ENCODE peak calls at places on chromosomes 3 and 15, in seven cellular contexts. B is NCI-H1930, G is omental fat pad, A is AG04449, R is HT-29, Z is NCI-H460, K is GM12878. S is an unnamed sample.

GRCh38 chr3:186909078-186909853 is 21.1 kb upstream of the ST6GAL1 start:
- DNase-seq in B (no peak), G (no peak), A (no peak), R (peak), Z (no peak), K (no peak), S (no peak)

GRCh38 chr3:61227799-61228198 is 23.5 kb downstream of the FHIT start:
- DNase-seq in B (no peak), G (no peak), A (no peak), R (no peak), Z (no peak), K (no peak), S (no peak)

GRCh38 chr15:80789836-80790235 is 10.7 kb downstream of the CEMIP start:
- DNase-seq in B (no peak), G (no peak), A (no peak), R (no peak), Z (no peak), K (no peak), S (no peak)

GRCh38 chr15:44535509-44536297 is 1.2 kb upstream of the EIF3J start:
- DNase-seq in B (peak), G (no peak), A (no peak), R (peak), Z (no peak), K (no peak), S (no peak)

GRCh38 chr15:80041497-80042253 is 17.8 kb upstream of the ZFAND6 start:
- DNase-seq in B (no peak), G (no peak), A (no peak), R (no peak), Z (no peak), K (no peak), S (no peak)

GRCh38 chr15:68405426-68406250 is 26.3 kb downstream of the ITGA11 start:
- DNase-seq in B (no peak), G (no peak), A (no peak), R (no peak), Z (no peak), K (no peak), S (no peak)

GRCh38 chr3:129822679-129823078 is 70.8 kb downstream of the TMCC1 start:
- DNase-seq in B (no peak), G (no peak), A (peak), R (no peak), Z (no peak), K (no peak), S (peak)

GRCh38 chr3:146131616-146132410 is 29.2 kb downstream of the PLOD2 start:
- DNase-seq in B (no peak), G (no peak), A (peak), R (no peak), Z (no peak), K (no peak), S (peak)

GRCh38 chr3:152719264-152719663 is 115.7 kb upstream of the P2RY1 start:
- DNase-seq in B (no peak), G (no peak), A (no peak), R (peak), Z (peak), K (no peak), S (no peak)

GRCh38 chr3:105883798-105884377 is 15.1 kb upstream of the CBLB start:
- DNase-seq in B (no peak), G (no peak), A (no peak), R (no peak), Z (no peak), K (no peak), S (no peak)

GRCh38 chr3:46926039-46926438 is 48.5 kb downstream of the PTH1R start:
- DNase-seq in B (no peak), G (no peak), A (no peak), R (no peak), Z (no peak), K (no peak), S (no peak)

GRCh38 chr15:73633991-73634495 is 854 bp upstream of the NPTN start:
- DNase-seq in B (no peak), G (no peak), A (peak), R (no peak), Z (peak), K (no peak), S (peak)

GRCh38 chr3:171860830-171861535 is 17.8 kb downstream of the TMEM212 start:
- DNase-seq in B (no peak), G (no peak), A (no peak), R (no peak), Z (no peak), K (no peak), S (peak)

GRCh38 chr3:43394071-43394501 is 107.7 kb downstream of the SNRK start:
- DNase-seq in B (no peak), G (no peak), A (no peak), R (no peak), Z (no peak), K (no peak), S (no peak)

GRCh38 chr15:68806220-68807105 is 14.2 kb downstream of the ANP32A start:
- DNase-seq in B (no peak), G (no peak), A (no peak), R (no peak), Z (no peak), K (no peak), S (no peak)

GRCh38 chr15:75065851-75066509 is 42.6 kb downstream of the PPCDC start:
- DNase-seq in B (no peak), G (no peak), A (no peak), R (no peak), Z (no peak), K (no peak), S (no peak)

GRCh38 chr3:152943645-152944044 is 108.7 kb downstream of the P2RY1 start:
- DNase-seq in B (no peak), G (no peak), A (no peak), R (peak), Z (no peak), K (no peak), S (no peak)

GRCh38 chr3:136955813-136956212 is 2.0 kb upstream of the IL20RB start:
- DNase-seq in B (no peak), G (no peak), A (peak), R (peak), Z (no peak), K (no peak), S (no peak)

GRCh38 chr3:177358085-177358967 is 161.0 kb upstream of the TBL1XR1 start:
- DNase-seq in B (no peak), G (no peak), A (no peak), R (peak), Z (peak), K (peak), S (no peak)

GRCh38 chr3:18424862-18425640 is at the start of gene SATB1:
- DNase-seq in B (peak), G (peak), A (no peak), R (peak), Z (no peak), K (no peak), S (no peak)

GRCh38 chr3:37696661-37697060 is 165.0 kb upstream of the CTDSPL start:
- DNase-seq in B (no peak), G (no peak), A (no peak), R (no peak), Z (no peak), K (no peak), S (no peak)

GRCh38 chr3:111906667-111907066 is 47.6 kb downstream of the PHLDB2 start:
- DNase-seq in B (no peak), G (no peak), A (no peak), R (peak), Z (no peak), K (no peak), S (no peak)

GRCh38 chr3:10198761-10199688 is 34.3 kb downstream of the IRAK2 start:
- DNase-seq in B (no peak), G (no peak), A (peak), R (peak), Z (no peak), K (peak), S (no peak)

GRCh38 chr15:41955100-41955499 is 17.3 kb downstream of the EHD4 start:
- DNase-seq in B (no peak), G (no peak), A (no peak), R (no peak), Z (no peak), K (no peak), S (no peak)

GRCh38 chr15:25717116-25717755 is 145.9 kb downstream of the ATP10A start:
- DNase-seq in B (no peak), G (no peak), A (peak), R (no peak), Z (no peak), K (peak), S (no peak)

GRCh38 chr3:128698211-128699011 is 27.6 kb upstream of the RAB7A start:
- DNase-seq in B (no peak), G (no peak), A (no peak), R (peak), Z (no peak), K (no peak), S (no peak)

GRCh38 chr3:136659253-136659652 is 92.9 kb downstream of the STAG1 start:
- DNase-seq in B (no peak), G (no peak), A (peak), R (no peak), Z (no peak), K (no peak), S (peak)

GRCh38 chr15:42273900-42274692 is 863 bp upstream of the TMEM87A start:
- DNase-seq in B (no peak), G (peak), A (peak), R (peak), Z (no peak), K (peak), S (no peak)

GRCh38 chr3:153252963-153253362 is 90.9 kb downstream of the RAP2B start:
- DNase-seq in B (no peak), G (no peak), A (no peak), R (no peak), Z (no peak), K (no peak), S (no peak)

GRCh38 chr3:61538486-61538885 is 22.9 kb upstream of the PTPRG start:
- DNase-seq in B (no peak), G (no peak), A (no peak), R (no peak), Z (no peak), K (no peak), S (no peak)

S was measured in AG09309.